ENCODE peak calls at places on chromosomes 2 and 18, in seven cellular contexts. K, B, Y, F, J, V and I are unnamed samples.
A peak's percentile ranks its signal among the peaks of the same experiment; 100 is the strongest.

GRCh38 chr18:6752200-6752873 is 22.8 kb downstream of the ARHGAP28 start:
- ATAC-seq in K (no peak), B (no peak), Y (no peak), F (no peak), J (no peak), V (no peak), I (no peak)

GRCh38 chr2:73176205-73176880 is 26.0 kb upstream of the NOTO start:
- ATAC-seq in K (no peak), B (no peak), Y (peak; percentile 3), F (peak; percentile 50), J (no peak), V (no peak), I (peak; percentile 24)

GRCh38 chr2:168450752-168451151 is 5.3 kb upstream of the CERS6 start:
- ATAC-seq in K (no peak), B (no peak), Y (no peak), F (no peak), J (no peak), V (no peak), I (no peak)

GRCh38 chr2:68295523-68295922 is 24.2 kb downstream of the CNRIP1 start:
- ATAC-seq in K (no peak), B (no peak), Y (no peak), F (no peak), J (no peak), V (no peak), I (no peak)

GRCh38 chr2:171347158-171347557 is 86.6 kb downstream of the METTL8 start:
- ATAC-seq in K (peak; percentile 68), B (no peak), Y (peak; percentile 81), F (no peak), J (no peak), V (peak; percentile 63), I (peak; percentile 88)

GRCh38 chr2:191910518-191910917 is 63.6 kb upstream of the CAVIN2 start:
- ATAC-seq in K (peak; percentile 92), B (no peak), Y (no peak), F (no peak), J (peak; percentile 90), V (peak; percentile 90), I (peak; percentile 69)

GRCh38 chr2:226136739-226137138 is 662.9 kb downstream of the IRS1 start:
- ATAC-seq in K (no peak), B (peak; percentile 54), Y (no peak), F (peak; percentile 18), J (peak; percentile 35), V (no peak), I (no peak)

GRCh38 chr2:121479882-121480522 is 50.7 kb upstream of the RNU4ATAC start:
- ATAC-seq in K (no peak), B (peak; percentile 57), Y (peak; percentile 47), F (peak; percentile 18), J (peak; percentile 7), V (no peak), I (no peak)

GRCh38 chr2:170298115-170298514 is 120.2 kb downstream of the MYO3B start:
- ATAC-seq in K (no peak), B (no peak), Y (no peak), F (no peak), J (no peak), V (no peak), I (no peak)

GRCh38 chr2:221896505-221897151 is 324.5 kb upstream of the EPHA4 start:
- ATAC-seq in K (no peak), B (no peak), Y (peak; percentile 93), F (no peak), J (peak; percentile 51), V (no peak), I (no peak)

GRCh38 chr2:101064868-101065549 is 62.9 kb downstream of the RPL31 start:
- ATAC-seq in K (no peak), B (peak; percentile 93), Y (peak; percentile 53), F (peak; percentile 91), J (peak; percentile 97), V (no peak), I (peak; percentile 28)

GRCh38 chr2:196291418-196291817 is 120.0 kb upstream of the STK17B start:
- ATAC-seq in K (no peak), B (peak; percentile 63), Y (peak; percentile 75), F (no peak), J (no peak), V (no peak), I (peak; percentile 32)

GRCh38 chr2:196989496-196989895 is 63.0 kb upstream of the PGAP1 start:
- ATAC-seq in K (no peak), B (no peak), Y (no peak), F (no peak), J (no peak), V (no peak), I (no peak)

GRCh38 chr2:165777522-165778186 is 16.4 kb downstream of the GALNT3 start:
- ATAC-seq in K (no peak), B (no peak), Y (no peak), F (no peak), J (peak; percentile 31), V (no peak), I (peak; percentile 48)